ENCODE peak calls at places on chromosome 7, in seven cellular contexts. T is naive thymus-derived CD8-positive, alpha-beta T cell; O is DND-41; N is GM12878; R is body of pancreas; K is left lung; A is activated CD4-positive, alpha-beta T cell treated with anti-CD3 and anti-CD28 coated beads for 36 hours. Z is an unnamed sample.

GRCh38 chr7:25753837-25754236 is 398.2 kb upstream of the NFE2L3 start:
- ATAC-seq in T (no peak), O (no peak), N (no peak), R (no peak), K (no peak), A (no peak), Z (no peak)

GRCh38 chr7:23012797-23013714 is 874 bp downstream of the HYCC1 start:
- ATAC-seq in T (no peak), O (no peak), N (peak), R (peak), K (peak), A (no peak), Z (peak)

GRCh38 chr7:122515404-122515803 is 183.5 kb downstream of the RNF133 start:
- ATAC-seq in T (no peak), O (no peak), N (peak), R (peak), K (no peak), A (no peak), Z (no peak)

GRCh38 chr7:131591674-131592328 is 35.4 kb upstream of the PODXL start:
- ATAC-seq in T (no peak), O (no peak), N (no peak), R (no peak), K (no peak), A (no peak), Z (no peak)

GRCh38 chr7:47480576-47481538 is 101.1 kb downstream of the TNS3 start:
- ATAC-seq in T (no peak), O (no peak), N (peak), R (no peak), K (no peak), A (peak), Z (no peak)

GRCh38 chr7:116356333-116356965 is 143.1 kb upstream of the CAV2 start:
- ATAC-seq in T (no peak), O (no peak), N (no peak), R (peak), K (no peak), A (no peak), Z (no peak)

GRCh38 chr7:158419238-158419785 is 168.3 kb downstream of the PTPRN2 start:
- ATAC-seq in T (no peak), O (no peak), N (no peak), R (no peak), K (no peak), A (no peak), Z (no peak)

GRCh38 chr7:105745681-105746330 is 130.6 kb downstream of the ATXN7L1 start:
- ATAC-seq in T (no peak), O (no peak), N (no peak), R (no peak), K (no peak), A (no peak), Z (no peak)

GRCh38 chr7:92557808-92558362 is 29.3 kb downstream of the RBM48 start:
- ATAC-seq in T (no peak), O (no peak), N (no peak), R (no peak), K (no peak), A (no peak), Z (no peak)

GRCh38 chr7:22635349-22635748 is 91.7 kb upstream of the IL6 start:
- ATAC-seq in T (no peak), O (no peak), N (no peak), R (no peak), K (no peak), A (no peak), Z (peak)

GRCh38 chr7:140484479-140484878 is 5.2 kb upstream of the MKRN1 start:
- ATAC-seq in T (no peak), O (no peak), N (no peak), R (no peak), K (no peak), A (no peak), Z (no peak)

GRCh38 chr7:37285701-37286475 is 162.8 kb downstream of the ELMO1 start:
- ATAC-seq in T (peak), O (peak), N (no peak), R (no peak), K (peak), A (peak), Z (no peak)

GRCh38 chr7:134058980-134059379 is 68.2 kb upstream of the LRGUK start:
- ATAC-seq in T (no peak), O (no peak), N (no peak), R (no peak), K (no peak), A (no peak), Z (no peak)

GRCh38 chr7:37141742-37142141 is 306.9 kb downstream of the ELMO1 start:
- ATAC-seq in T (no peak), O (no peak), N (no peak), R (no peak), K (no peak), A (no peak), Z (no peak)

GRCh38 chr7:74467876-74468275 is 14.2 kb downstream of the GTF2IRD1 start:
- ATAC-seq in T (no peak), O (no peak), N (no peak), R (no peak), K (no peak), A (no peak), Z (no peak)

GRCh38 chr7:37191797-37192196 is 256.9 kb downstream of the ELMO1 start:
- ATAC-seq in T (no peak), O (no peak), N (no peak), R (peak), K (no peak), A (no peak), Z (no peak)

GRCh38 chr7:149161241-149161848 is 14.1 kb downstream of the ZNF398 start:
- ATAC-seq in T (no peak), O (no peak), N (no peak), R (no peak), K (peak), A (peak), Z (no peak)

GRCh38 chr7:5374464-5374863 is 49.2 kb downstream of the TNRC18 start:
- ATAC-seq in T (no peak), O (no peak), N (no peak), R (no peak), K (no peak), A (no peak), Z (no peak)

GRCh38 chr7:28808786-28809533 is 149.2 kb downstream of the TRIL start:
- ATAC-seq in T (no peak), O (no peak), N (peak), R (no peak), K (no peak), A (no peak), Z (no peak)

GRCh38 chr7:152706465-152706864 is 30.5 kb upstream of the XRCC2 start:
- ATAC-seq in T (no peak), O (no peak), N (peak), R (no peak), K (no peak), A (no peak), Z (no peak)

GRCh38 chr7:141456298-141456697 is 94.9 kb upstream of the AGK start:
- ATAC-seq in T (no peak), O (no peak), N (no peak), R (no peak), K (no peak), A (no peak), Z (no peak)

GRCh38 chr7:72003236-72003635 is 408.9 kb downstream of the CALN1 start:
- ATAC-seq in T (no peak), O (no peak), N (no peak), R (no peak), K (no peak), A (no peak), Z (no peak)

GRCh38 chr7:116534790-116535189 is 10.0 kb downstream of the CAV1 start:
- ATAC-seq in T (no peak), O (no peak), N (no peak), R (no peak), K (peak), A (no peak), Z (peak)

GRCh38 chr7:151091431-151091830 is 5.2 kb downstream of the AGAP3 start:
- ATAC-seq in T (no peak), O (peak), N (peak), R (no peak), K (no peak), A (peak), Z (no peak)

GRCh38 chr7:37510043-37510634 is 61.5 kb upstream of the ELMO1 start:
- ATAC-seq in T (no peak), O (peak), N (peak), R (no peak), K (peak), A (peak), Z (no peak)

GRCh38 chr7:127618775-127619174 is 833 bp upstream of the PAX4 start:
- ATAC-seq in T (no peak), O (no peak), N (peak), R (no peak), K (no peak), A (no peak), Z (no peak)

GRCh38 chr7:27901028-27901760 is 161.2 kb downstream of the TAX1BP1 start:
- ATAC-seq in T (peak), O (peak), N (peak), R (no peak), K (peak), A (peak), Z (no peak)

GRCh38 chr7:49866910-49867309 is 93.5 kb downstream of the VWC2 start:
- ATAC-seq in T (no peak), O (no peak), N (no peak), R (no peak), K (no peak), A (no peak), Z (no peak)

GRCh38 chr7:151859111-151859947 is 17.6 kb downstream of the PRKAG2 start:
- ATAC-seq in T (no peak), O (no peak), N (no peak), R (peak), K (no peak), A (no peak), Z (no peak)

GRCh38 chr7:47026733-47027450 is 555.0 kb downstream of the TNS3 start:
- ATAC-seq in T (no peak), O (no peak), N (no peak), R (no peak), K (no peak), A (no peak), Z (no peak)

GRCh38 chr7:10225265-10225664 is 748.4 kb upstream of the PHF14 start:
- ATAC-seq in T (no peak), O (no peak), N (no peak), R (no peak), K (no peak), A (no peak), Z (no peak)

GRCh38 chr7:151761256-151761655 is 115.7 kb downstream of the PRKAG2 start:
- ATAC-seq in T (no peak), O (no peak), N (no peak), R (peak), K (no peak), A (no peak), Z (no peak)

GRCh38 chr7:50824882-50825281 is 42.2 kb upstream of the GRB10 start:
- ATAC-seq in T (no peak), O (no peak), N (no peak), R (no peak), K (no peak), A (no peak), Z (no peak)

GRCh38 chr7:100090527-100091410 is 2.0 kb downstream of the COPS6 start:
- ATAC-seq in T (no peak), O (peak), N (peak), R (no peak), K (no peak), A (peak), Z (no peak)

GRCh38 chr7:46583606-46584005 is 662.5 kb upstream of the IGFBP3 start:
- ATAC-seq in T (no peak), O (no peak), N (no peak), R (no peak), K (no peak), A (no peak), Z (peak)

Z was measured in gastroesophageal sphincter.